ENCODE peak calls at places on chromosomes 4 and X, in five cellular contexts. Q is WERI-Rb-1; C is activated T-helper 2 cell treated with anti-CD3 and anti-CD28 coated beads, Interferon-gamma antibody, Interleukin-2, Interleukin-4, amounts not matched to agents 10 μg/mL and 5 μg/mL and 100 μg/mL, durations not matched to agents 14 hours and 24 hours and 36 hours; A is EL; Z is BJ. Y is an unnamed sample.

GRCh38 chrX:41723305-41723704 is 676 bp upstream of the GPR82 start:
- DNase-seq in Z (no peak), A (no peak), C (no peak), Q (no peak), Y (no peak)

GRCh38 chr4:167622481-167623240 is 388.4 kb upstream of the SPOCK3 start:
- DNase-seq in Q (peak; percentile 74), Z (no peak), C (peak; percentile 11), A (peak; percentile 60), Y (peak; percentile 19)

GRCh38 chrX:13418126-13419091 is 98.6 kb upstream of the ATXN3L start:
- DNase-seq in Z (no peak), Q (no peak), A (peak; percentile 70), C (no peak), Y (peak; percentile 22)

GRCh38 chr4:142202404-142203332 is 566.3 kb downstream of the IL15 start:
- DNase-seq in C (no peak), A (no peak), Z (no peak), Q (no peak), Y (no peak)

GRCh38 chr4:81606796-81607550 is 135.3 kb upstream of the RASGEF1B start:
- DNase-seq in A (no peak), Z (no peak), Q (no peak), C (no peak), Y (no peak)

GRCh38 chrX:31988975-31989374 is 917.1 kb upstream of the FTHL17 start:
- DNase-seq in Q (no peak), C (no peak), Z (no peak), A (no peak), Y (no peak)

GRCh38 chr4:173135241-173135847 is 33.3 kb upstream of the GALNT7 start:
- DNase-seq in Q (no peak), Z (no peak), A (peak; percentile 34), C (no peak), Y (peak; percentile 4)

GRCh38 chrX:10617186-10617963 is 3.0 kb downstream of the MID1 start:
- DNase-seq in Q (no peak), Z (no peak), A (peak; percentile 41), C (no peak), Y (no peak)

GRCh38 chr4:56160631-56161030 is 211.9 kb downstream of the CEP135 start:
- DNase-seq in Z (no peak), C (no peak), Q (no peak), A (no peak), Y (no peak)

GRCh38 chr4:111641813-111642579 is 503.3 kb upstream of the FAM241A start:
- DNase-seq in Q (peak; percentile 83), C (peak; percentile 15), Z (peak; percentile 55), A (peak; percentile 83), Y (peak; percentile 82)